ENCODE peak calls at places on chromosomes 7 and 10, in five cellular contexts. M is naive thymus-derived CD4-positive, alpha-beta T cell; D is ascending aorta; G is colonic mucosa; U is A549. E is an unnamed sample.

GRCh38 chr10:71394926-71395562 is 1.7 kb upstream of the CDH23 start:
- DNase-seq in M (no peak), D (no peak), G (no peak), U (no peak), E (no peak)

GRCh38 chr7:28685660-28686417 is 272.3 kb downstream of the TRIL start:
- DNase-seq in M (no peak), D (peak; percentile 88), G (peak; percentile 90), U (peak; percentile 78), E (no peak)

GRCh38 chr10:43225787-43226153 is 41.1 kb downstream of the RASGEF1A start:
- DNase-seq in M (no peak), D (peak; percentile 4), G (peak; percentile 11), U (no peak), E (no peak)

GRCh38 chr7:139172775-139173174 is 58.3 kb upstream of the UBN2 start:
- DNase-seq in M (no peak), D (no peak), G (no peak), U (no peak), E (no peak)

GRCh38 chr7:32089678-32090077 is 19.5 kb upstream of the PDE1C start:
- DNase-seq in M (no peak), D (no peak), G (no peak), U (no peak), E (no peak)

GRCh38 chr7:122893486-122893885 is 7.2 kb upstream of the CADPS2 start:
- DNase-seq in M (no peak), D (no peak), G (no peak), U (no peak), E (no peak)

GRCh38 chr10:88038268-88038667 is 174.8 kb downstream of the PTEN start:
- DNase-seq in M (no peak), D (no peak), G (no peak), U (no peak), E (no peak)

GRCh38 chr7:2172311-2173183 is 60.2 kb downstream of the MAD1L1 start:
- DNase-seq in M (no peak), D (no peak), G (peak; percentile 48), U (no peak), E (no peak)

GRCh38 chr7:3835102-3835501 is 534.0 kb downstream of the SDK1 start:
- DNase-seq in M (no peak), D (no peak), G (peak; percentile 58), U (no peak), E (no peak)

GRCh38 chr7:135672560-135673359 is 10.4 kb downstream of the STMP1 start:
- DNase-seq in M (peak; percentile 15), D (no peak), G (peak; percentile 32), U (peak; percentile 68), E (no peak)

GRCh38 chr7:35729061-35729783 is 34.3 kb upstream of the HERPUD2 start:
- DNase-seq in M (no peak), D (no peak), G (no peak), U (no peak), E (no peak)

GRCh38 chr10:14466256-14466655 is 135.5 kb upstream of the FRMD4A start:
- DNase-seq in M (no peak), D (no peak), G (no peak), U (no peak), E (no peak)

GRCh38 chr7:15889501-15889900 is 203.0 kb upstream of the MEOX2 start:
- DNase-seq in M (no peak), D (no peak), G (peak; percentile 21), U (peak; percentile 9), E (no peak)

GRCh38 chr10:132058111-132058745 is 7.5 kb upstream of the JAKMIP3 start:
- DNase-seq in M (no peak), D (no peak), G (no peak), U (no peak), E (no peak)

GRCh38 chr10:84391326-84391725 is 62.9 kb downstream of the CCSER2 start:
- DNase-seq in M (no peak), D (no peak), G (no peak), U (no peak), E (no peak)

GRCh38 chr10:116324951-116325635 is 845 bp downstream of the CCDC172 start:
- DNase-seq in M (no peak), D (no peak), G (no peak), U (no peak), E (no peak)

GRCh38 chr7:30519122-30519521 is 14.5 kb upstream of the GGCT start:
- DNase-seq in M (no peak), D (no peak), G (no peak), U (no peak), E (no peak)

GRCh38 chr7:113144839-113145238 is 26.5 kb upstream of the SMIM30 start:
- DNase-seq in M (no peak), D (no peak), G (no peak), U (no peak), E (no peak)

GRCh38 chr7:74579800-74580685 is 77.5 kb upstream of the GTF2I start:
- DNase-seq in M (no peak), D (no peak), G (peak; percentile 89), U (peak; percentile 45), E (no peak)

GRCh38 chr10:7471720-7472367 is 61.0 kb upstream of the SFMBT2 start:
- DNase-seq in M (no peak), D (no peak), G (peak; percentile 23), U (no peak), E (no peak)

GRCh38 chr10:59903871-59904270 is 2.5 kb downstream of the CCDC6 start:
- DNase-seq in M (no peak), D (no peak), G (no peak), U (no peak), E (no peak)

GRCh38 chr7:106346678-106347217 is 62.0 kb upstream of the NAMPT start:
- DNase-seq in M (peak; percentile 48), D (no peak), G (no peak), U (peak; percentile 21), E (no peak)

GRCh38 chr7:70052691-70053090 is 454.4 kb downstream of the AUTS2 start:
- DNase-seq in M (no peak), D (no peak), G (no peak), U (no peak), E (no peak)

GRCh38 chr7:65475734-65476319 is 102.2 kb downstream of the ZNF92 start:
- DNase-seq in M (no peak), D (no peak), G (no peak), U (no peak), E (no peak)

GRCh38 chr7:27096756-27097514 is 1.1 kb upstream of the HOXA1 start:
- DNase-seq in M (no peak), D (no peak), G (peak; percentile 49), U (no peak), E (no peak)

GRCh38 chr10:3173173-3173878 is 744 bp upstream of the PITRM1 start:
- DNase-seq in M (no peak), D (no peak), G (peak; percentile 95), U (peak; percentile 58), E (peak; percentile 79)

DNA sequence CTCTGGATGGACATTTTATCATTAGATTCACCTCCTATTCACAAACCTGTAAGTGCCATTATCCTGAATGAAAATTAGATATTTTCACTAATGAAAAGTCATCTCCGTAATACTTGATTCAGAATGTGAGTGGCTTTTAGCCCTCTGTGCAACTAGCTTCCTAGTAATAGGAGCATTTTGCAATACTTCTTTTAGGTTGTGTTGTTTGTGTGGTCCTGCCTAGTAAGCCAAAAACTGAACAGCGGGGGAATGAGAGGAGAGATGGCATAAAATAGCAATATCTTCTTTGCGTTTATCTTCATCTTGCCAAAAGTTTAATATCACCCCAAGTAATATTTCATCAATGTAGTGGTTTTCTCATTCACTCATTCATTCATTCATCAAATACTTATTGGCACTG is 507.5 kb upstream of the CELF2 start:
- DNase-seq in M (no peak), D (no peak), G (no peak), U (no peak), E (no peak)
- H3K9me3 ChIP-seq in M (no peaks in the 10 kb centered on the region), D (no peaks in the 10 kb centered on the region), G (no peaks in the 10 kb centered on the region), U (no peaks in the 10 kb centered on the region), E (peaks cover 2% of the 10 kb centered on the region)

GRCh38 chr10:130470973-130471372 is 334.8 kb downstream of the GLRX3 start:
- DNase-seq in M (no peak), D (no peak), G (no peak), U (no peak), E (no peak)

GRCh38 chr10:130466271-130466997 is 330.2 kb downstream of the GLRX3 start:
- DNase-seq in M (no peak), D (no peak), G (no peak), U (no peak), E (no peak)

GRCh38 chr10:130472236-130472635 is 336.0 kb downstream of the GLRX3 start:
- DNase-seq in M (no peak), D (no peak), G (no peak), U (no peak), E (no peak)

GRCh38 chr10:130470286-130470685 is 334.1 kb downstream of the GLRX3 start:
- DNase-seq in M (no peak), D (no peak), G (no peak), U (no peak), E (no peak)

GRCh38 chr10:130471486-130471885 is 335.3 kb downstream of the GLRX3 start:
- DNase-seq in M (no peak), D (no peak), G (no peak), U (no peak), E (no peak)
- H3K9me3 ChIP-seq in M (no peaks in the 10 kb centered on the region), D (no peaks in the 10 kb centered on the region), G (peaks cover 3% of the 10 kb centered on the region), U (no peaks in the 10 kb centered on the region), E (no peaks in the 10 kb centered on the region)

GRCh38 chr7:71239517-71239916 is 107.6 kb downstream of the GALNT17 start:
- DNase-seq in M (no peak), D (no peak), G (no peak), U (no peak), E (no peak)
- H3K9me3 ChIP-seq in M (no peaks in the 10 kb centered on the region), D (no peaks in the 10 kb centered on the region), G (no peaks in the 10 kb centered on the region), U (peaks cover 3% of the 10 kb centered on the region), E (peaks cover 2% of the 10 kb centered on the region)

DNA sequence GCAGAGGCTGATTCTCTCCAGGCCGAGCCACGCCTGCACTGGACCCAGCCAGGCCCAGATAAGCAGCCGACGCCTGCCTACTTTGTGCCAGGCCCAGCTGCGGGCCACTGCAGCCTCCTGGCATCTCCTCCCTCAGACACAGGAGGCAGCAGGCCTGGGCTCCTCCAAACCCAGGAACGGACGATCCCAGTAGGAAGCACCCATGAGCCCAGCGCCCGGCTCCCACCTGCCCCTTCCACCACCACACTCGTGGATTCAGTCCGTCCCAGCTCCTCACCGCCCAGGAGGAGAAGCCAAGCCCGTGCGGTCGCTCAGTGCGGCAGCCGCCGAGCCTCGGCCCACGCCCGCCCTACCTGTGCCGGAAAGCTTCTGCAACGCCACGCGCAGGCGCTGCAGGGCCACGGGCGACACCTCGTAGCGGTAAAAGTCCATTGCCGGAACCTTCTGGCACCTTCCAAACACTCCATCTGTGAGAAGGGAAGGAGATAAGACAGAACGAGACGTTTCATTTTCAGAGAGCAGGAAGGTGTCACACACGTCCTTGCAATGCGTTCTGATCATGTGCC is 271.1 kb downstream of the PTPRN2 start:
- DNase-seq in M (no peak), D (no peak), G (no peak), U (no peak), E (no peak)
- H3K9me3 ChIP-seq in M (no peaks in the 10 kb centered on the region), D (no peaks in the 10 kb centered on the region), G (no peaks in the 10 kb centered on the region), U (no peaks in the 10 kb centered on the region), E (peaks cover 2% of the 10 kb centered on the region)

E was measured in T-helper 17 cell.